ENCODE peak calls at places on chromosomes 16 and 17, in four cellular contexts. B is iris pigment epithelial cell, G is EL, V is HEK293T. C is an unnamed sample.

GRCh38 chr17:17439971-17440843 is 36.6 kb upstream of the MED9 start:
- DNase-seq in B (peak; percentile 53), G (peak; percentile 62), V (peak; percentile 71), C (peak; percentile 78)

GRCh38 chr17:31699281-31699680 is 159.8 kb downstream of the COPRS start:
- DNase-seq in B (peak; percentile 20), G (peak; percentile 11), V (peak; percentile 46), C (no peak)

GRCh38 chr16:69036399-69037091 is 68.9 kb upstream of the HAS3 start:
- DNase-seq in B (no peak), G (no peak), V (no peak), C (no peak)

GRCh38 chr17:43530303-43531081 is 15.6 kb downstream of the ETV4 start:
- DNase-seq in B (peak; percentile 85), G (peak; percentile 61), V (peak; percentile 71), C (no peak)

GRCh38 chr16:54324716-54325115 is 38.1 kb upstream of the IRX3 start:
- DNase-seq in B (no peak), G (no peak), V (no peak), C (no peak)

GRCh38 chr17:7403043-7403901 is 625 bp downstream of the TMEM256 start:
- DNase-seq in B (peak; percentile 74), G (no peak), V (peak; percentile 30), C (no peak)

GRCh38 chr16:81167851-81168250 is 70.6 kb upstream of the BCO1 start:
- DNase-seq in B (no peak), G (no peak), V (no peak), C (no peak)

GRCh38 chr17:80839401-80839800 is 152.2 kb upstream of the CHMP6 start:
- DNase-seq in B (no peak), G (no peak), V (no peak), C (no peak)

GRCh38 chr16:87854053-87854906 is 15.0 kb downstream of the SLC7A5 start:
- DNase-seq in B (no peak), G (no peak), V (no peak), C (no peak)

GRCh38 chr17:80780381-80781187 is 211.1 kb upstream of the CHMP6 start:
- DNase-seq in B (peak; percentile 57), G (peak; percentile 31), V (no peak), C (no peak)

GRCh38 chr17:56708220-56708567 is 114.7 kb downstream of the NOG start:
- DNase-seq in B (peak; percentile 20), G (no peak), V (no peak), C (no peak)

GRCh38 chr17:65851965-65852736 is 290.7 kb upstream of the AXIN2 start:
- DNase-seq in B (no peak), G (no peak), V (no peak), C (no peak)

GRCh38 chr16:81517630-81518438 is 73.2 kb downstream of the CMIP start:
- DNase-seq in B (no peak), G (peak; percentile 86), V (no peak), C (no peak)

GRCh38 chr16:56488035-56488434 is 31.8 kb downstream of the BBS2 start:
- DNase-seq in B (no peak), G (no peak), V (no peak), C (no peak)

GRCh38 chr17:42188749-42189650 is 3.7 kb upstream of the HCRT start:
- DNase-seq in B (no peak), G (no peak), V (no peak), C (no peak)

GRCh38 chr16:77238593-77238992 is 39.4 kb downstream of the SYCE1L start:
- DNase-seq in B (no peak), G (no peak), V (no peak), C (no peak)

GRCh38 chr17:79051306-79051705 is 23.3 kb upstream of the ENGASE start:
- DNase-seq in B (no peak), G (no peak), V (no peak), C (no peak)

GRCh38 chr17:6551356-6551755 is 5.0 kb downstream of the PITPNM3 start:
- DNase-seq in B (no peak), G (no peak), V (no peak), C (no peak)

GRCh38 chr16:14263769-14264168 is 192.7 kb downstream of the MRTFB start:
- DNase-seq in B (no peak), G (no peak), V (no peak), C (no peak)

GRCh38 chr16:75820672-75821071 is 94.4 kb upstream of the CPHXL start:
- DNase-seq in B (peak; percentile 14), G (peak; percentile 5), V (no peak), C (no peak)

GRCh38 chr17:32565401-32565800 is 78.6 kb downstream of the CDK5R1 start:
- DNase-seq in B (no peak), G (no peak), V (no peak), C (no peak)

GRCh38 chr17:1377334-1377733 is 22.7 kb downstream of the YWHAE start:
- DNase-seq in B (no peak), G (no peak), V (no peak), C (no peak)

GRCh38 chr16:55248494-55248893 is 75.5 kb upstream of the IRX6 start:
- DNase-seq in B (no peak), G (no peak), V (no peak), C (no peak)

GRCh38 chr17:30519707-30520106 is 42.5 kb downstream of the GOSR1 start:
- DNase-seq in B (peak; percentile 92), G (peak; percentile 93), V (no peak), C (no peak)

GRCh38 chr16:27778171-27778925 is 228.4 kb downstream of the KATNIP start:
- DNase-seq in B (no peak), G (no peak), V (no peak), C (no peak)

GRCh38 chr16:51012396-51012795 is 138.7 kb downstream of the SALL1 start:
- DNase-seq in B (no peak), G (no peak), V (no peak), C (no peak)

GRCh38 chr17:17682293-17682736 is 1.1 kb downstream of the RAI1 start:
- DNase-seq in B (peak; percentile 49), G (peak; percentile 63), V (no peak), C (peak; percentile 66)

GRCh38 chr17:47324224-47325020 is 667 bp downstream of the EFCAB13 start:
- DNase-seq in B (peak; percentile 41), G (peak; percentile 67), V (no peak), C (peak; percentile 47)

C was measured in activated CD4-positive, CD25-positive, alpha-beta regulatory T cell treated with anti-CD3 and anti-CD28 coated beads, Interleukin-2, amount 50 U/mL, for 72 hours.